ENCODE peak calls at places on chromosomes 4 and X, in eight cellular contexts. S, J, Q, P, R, B, G and E are unnamed samples.

GRCh38 chr4:55008166-55009056 is 117.0 kb downstream of the KDR start:
- DNase-seq in S (peak), J (no peak), Q (no peak), P (no peak), R (no peak), B (peak), G (no peak), E (peak)

GRCh38 chrX:134600714-134601113 is 57.6 kb downstream of the PLAC1 start:
- DNase-seq in S (no peak), J (no peak), Q (peak), P (no peak), R (no peak), B (no peak), G (no peak), E (no peak)

GRCh38 chrX:66328950-66329596 is 165.0 kb downstream of the HEPH start:
- DNase-seq in S (no peak), J (no peak), Q (no peak), P (no peak), R (no peak), B (no peak), G (no peak), E (no peak)

GRCh38 chr4:145125396-145125795 is 27.3 kb downstream of the ABCE1 start:
- DNase-seq in S (no peak), J (no peak), Q (no peak), P (no peak), R (no peak), B (no peak), G (no peak), E (no peak)

GRCh38 chrX:9873952-9874351 is 87.7 kb downstream of the SHROOM2 start:
- DNase-seq in S (peak), J (peak), Q (peak), P (no peak), R (peak), B (peak), G (peak), E (peak)

GRCh38 chr4:156686120-156686519 is 285.5 kb downstream of the PDGFC start:
- DNase-seq in S (no peak), J (no peak), Q (peak), P (no peak), R (no peak), B (no peak), G (no peak), E (no peak)

GRCh38 chr4:37762294-37763163 is 64.0 kb upstream of the PGM2 start:
- DNase-seq in S (peak), J (peak), Q (peak), P (no peak), R (no peak), B (peak), G (no peak), E (peak)

GRCh38 chr4:80538276-80538926 is 202.9 kb downstream of the CFAP299 start:
- DNase-seq in S (no peak), J (no peak), Q (peak), P (no peak), R (no peak), B (no peak), G (no peak), E (no peak)

GRCh38 chr4:113673450-113673849 is 88.1 kb downstream of the CAMK2D start:
- DNase-seq in S (peak), J (peak), Q (peak), P (no peak), R (no peak), B (peak), G (peak), E (peak)

GRCh38 chr4:11623726-11624037 is 195.0 kb upstream of the HS3ST1 start:
- DNase-seq in S (peak), J (no peak), Q (peak), P (no peak), R (no peak), B (peak), G (no peak), E (peak)

GRCh38 chr4:113375964-113376666 is 326.7 kb downstream of the ANK2 start:
- DNase-seq in S (no peak), J (no peak), Q (no peak), P (no peak), R (no peak), B (no peak), G (no peak), E (no peak)

GRCh38 chrX:106933538-106933961 is 13.3 kb downstream of the CLDN2 start:
- DNase-seq in S (peak), J (no peak), Q (no peak), P (no peak), R (no peak), B (no peak), G (no peak), E (peak)

GRCh38 chr4:77845400-77845799 is 17.2 kb upstream of the MRPL1 start:
- DNase-seq in S (no peak), J (no peak), Q (no peak), P (no peak), R (no peak), B (no peak), G (no peak), E (no peak)

GRCh38 chr4:142416711-142417275 is 429.3 kb downstream of the INPP4B start:
- DNase-seq in S (no peak), J (no peak), Q (peak), P (no peak), R (no peak), B (no peak), G (no peak), E (no peak)

GRCh38 chr4:187789078-187789477 is 206.5 kb upstream of the ZFP42 start:
- DNase-seq in S (no peak), J (no peak), Q (no peak), P (no peak), R (no peak), B (peak), G (no peak), E (no peak)

GRCh38 chrX:10620121-10620699 is at the start of gene MID1:
- DNase-seq in S (peak), J (no peak), Q (peak), P (no peak), R (peak), B (peak), G (no peak), E (no peak)

GRCh38 chrX:56216332-56216731 is 15.8 kb upstream of the KLF8 start:
- DNase-seq in S (no peak), J (no peak), Q (no peak), P (no peak), R (no peak), B (no peak), G (no peak), E (no peak)

GRCh38 chr4:115361781-115362180 is 248.4 kb upstream of the NDST4 start:
- DNase-seq in S (no peak), J (no peak), Q (peak), P (no peak), R (no peak), B (no peak), G (no peak), E (no peak)

GRCh38 chr4:27024807-27025206 is 164.2 kb downstream of the STIM2 start:
- DNase-seq in S (peak), J (no peak), Q (no peak), P (no peak), R (no peak), B (peak), G (no peak), E (no peak)

GRCh38 chrX:37825225-37825842 is 22.0 kb downstream of the DYNLT3 start:
- DNase-seq in S (peak), J (peak), Q (peak), P (peak), R (peak), B (peak), G (no peak), E (peak)

GRCh38 chr4:82776925-82777542 is 21.6 kb downstream of the SCD5 start:
- DNase-seq in S (peak), J (no peak), Q (no peak), P (no peak), R (no peak), B (no peak), G (no peak), E (no peak)

GRCh38 chr4:53767503-53767902 is 176.2 kb upstream of the LNX1 start:
- DNase-seq in S (no peak), J (no peak), Q (peak), P (no peak), R (no peak), B (no peak), G (no peak), E (no peak)

GRCh38 chr4:82268050-82268825 is 105.6 kb downstream of the HNRNPD start:
- DNase-seq in S (peak), J (peak), Q (peak), P (peak), R (peak), B (peak), G (no peak), E (peak)

GRCh38 chr4:159269143-159269542 is 166.3 kb downstream of the RAPGEF2 start:
- DNase-seq in S (no peak), J (no peak), Q (no peak), P (no peak), R (no peak), B (no peak), G (no peak), E (no peak)

GRCh38 chrX:131746491-131746968 is 202.7 kb downstream of the OR13H1 start:
- DNase-seq in S (peak), J (peak), Q (peak), P (no peak), R (peak), B (peak), G (no peak), E (no peak)